ENCODE peak calls at places on chromosomes 1 and 21, in eight cellular contexts. One of them, this sample, is unnamed.

GRCh38 chr1:31764307-31765040 is at the start of gene ADGRB2:
- DNase-seq in K562: peak
- DNase-seq in B cell: peak
- DNase-seq in germinal center: peak
- DNase-seq in fibroblast of pulmonary artery: no peak
- DNase-seq in CD8-positive, alpha-beta T cell: no peak
- DNase-seq in activated CD8-positive, alpha-beta memory T cell treated with anti-CD3 and anti-CD28 coated beads, Interleukin-2, amount 10 ng/mL, durations not matched to agents 7 days and 5 days: no peak
- DNase-seq in cardiac fibroblast: no peak
- DNase-seq in this sample: peak

GRCh38 chr1:153288634-153289275 is 24.0 kb downstream of the PGLYRP3 start:
- DNase-seq in CD8-positive, alpha-beta T cell: no peak
- DNase-seq in K562: peak
- DNase-seq in B cell: peak
- DNase-seq in activated CD8-positive, alpha-beta memory T cell treated with anti-CD3 and anti-CD28 coated beads, Interleukin-2, amount 10 ng/mL, durations not matched to agents 7 days and 5 days: no peak
- DNase-seq in fibroblast of pulmonary artery: no peak
- DNase-seq in cardiac fibroblast: no peak
- DNase-seq in germinal center: peak
- DNase-seq in this sample: peak

GRCh38 chr1:63913533-63913932 is 139.7 kb downstream of the ROR1 start:
- DNase-seq in activated CD8-positive, alpha-beta memory T cell treated with anti-CD3 and anti-CD28 coated beads, Interleukin-2, amount 10 ng/mL, durations not matched to agents 7 days and 5 days: no peak
- DNase-seq in B cell: no peak
- DNase-seq in fibroblast of pulmonary artery: no peak
- DNase-seq in cardiac fibroblast: no peak
- DNase-seq in K562: no peak
- DNase-seq in germinal center: no peak
- DNase-seq in CD8-positive, alpha-beta T cell: no peak
- DNase-seq in this sample: no peak

GRCh38 chr1:109783436-109783835 is 19.7 kb upstream of the EPS8L3 start:
- DNase-seq in CD8-positive, alpha-beta T cell: no peak
- DNase-seq in activated CD8-positive, alpha-beta memory T cell treated with anti-CD3 and anti-CD28 coated beads, Interleukin-2, amount 10 ng/mL, durations not matched to agents 7 days and 5 days: no peak
- DNase-seq in germinal center: no peak
- DNase-seq in fibroblast of pulmonary artery: peak
- DNase-seq in B cell: no peak
- DNase-seq in cardiac fibroblast: peak
- DNase-seq in K562: no peak
- DNase-seq in this sample: no peak

GRCh38 chr1:76080552-76081093 is 6.1 kb downstream of the ST6GALNAC3 start:
- DNase-seq in K562: no peak
- DNase-seq in fibroblast of pulmonary artery: no peak
- DNase-seq in germinal center: no peak
- DNase-seq in CD8-positive, alpha-beta T cell: no peak
- DNase-seq in activated CD8-positive, alpha-beta memory T cell treated with anti-CD3 and anti-CD28 coated beads, Interleukin-2, amount 10 ng/mL, durations not matched to agents 7 days and 5 days: no peak
- DNase-seq in cardiac fibroblast: no peak
- DNase-seq in B cell: no peak
- DNase-seq in this sample: no peak

GRCh38 chr1:223000549-223001135 is 142.4 kb downstream of the TLR5 start:
- DNase-seq in fibroblast of pulmonary artery: no peak
- DNase-seq in CD8-positive, alpha-beta T cell: no peak
- DNase-seq in germinal center: no peak
- DNase-seq in activated CD8-positive, alpha-beta memory T cell treated with anti-CD3 and anti-CD28 coated beads, Interleukin-2, amount 10 ng/mL, durations not matched to agents 7 days and 5 days: no peak
- DNase-seq in K562: no peak
- DNase-seq in B cell: no peak
- DNase-seq in cardiac fibroblast: no peak
- DNase-seq in this sample: no peak

GRCh38 chr21:41009398-41010177 is 158.4 kb upstream of the BACE2 start:
- DNase-seq in CD8-positive, alpha-beta T cell: no peak
- DNase-seq in fibroblast of pulmonary artery: no peak
- DNase-seq in activated CD8-positive, alpha-beta memory T cell treated with anti-CD3 and anti-CD28 coated beads, Interleukin-2, amount 10 ng/mL, durations not matched to agents 7 days and 5 days: no peak
- DNase-seq in germinal center: no peak
- DNase-seq in cardiac fibroblast: no peak
- DNase-seq in K562: no peak
- DNase-seq in B cell: no peak
- DNase-seq in this sample: no peak

GRCh38 chr1:19407494-19408096 is 77.7 kb downstream of the CAPZB start:
- DNase-seq in B cell: no peak
- DNase-seq in cardiac fibroblast: no peak
- DNase-seq in fibroblast of pulmonary artery: no peak
- DNase-seq in K562: peak
- DNase-seq in germinal center: no peak
- DNase-seq in CD8-positive, alpha-beta T cell: no peak
- DNase-seq in activated CD8-positive, alpha-beta memory T cell treated with anti-CD3 and anti-CD28 coated beads, Interleukin-2, amount 10 ng/mL, durations not matched to agents 7 days and 5 days: no peak
- DNase-seq in this sample: no peak

GRCh38 chr1:56638248-56638647 is 6.9 kb upstream of the PRKAA2 start:
- DNase-seq in CD8-positive, alpha-beta T cell: no peak
- DNase-seq in activated CD8-positive, alpha-beta memory T cell treated with anti-CD3 and anti-CD28 coated beads, Interleukin-2, amount 10 ng/mL, durations not matched to agents 7 days and 5 days: no peak
- DNase-seq in B cell: no peak
- DNase-seq in germinal center: no peak
- DNase-seq in K562: no peak
- DNase-seq in cardiac fibroblast: no peak
- DNase-seq in fibroblast of pulmonary artery: no peak
- DNase-seq in this sample: no peak

GRCh38 chr1:209651148-209651547 is 1.1 kb downstream of the LAMB3 start:
- DNase-seq in germinal center: no peak
- DNase-seq in B cell: no peak
- DNase-seq in activated CD8-positive, alpha-beta memory T cell treated with anti-CD3 and anti-CD28 coated beads, Interleukin-2, amount 10 ng/mL, durations not matched to agents 7 days and 5 days: peak
- DNase-seq in cardiac fibroblast: peak
- DNase-seq in CD8-positive, alpha-beta T cell: peak
- DNase-seq in fibroblast of pulmonary artery: peak
- DNase-seq in K562: peak
- DNase-seq in this sample: no peak

GRCh38 chr1:7705048-7705907 is 65.8 kb upstream of the VAMP3 start:
- DNase-seq in B cell: peak
- DNase-seq in activated CD8-positive, alpha-beta memory T cell treated with anti-CD3 and anti-CD28 coated beads, Interleukin-2, amount 10 ng/mL, durations not matched to agents 7 days and 5 days: no peak
- DNase-seq in cardiac fibroblast: no peak
- DNase-seq in fibroblast of pulmonary artery: no peak
- DNase-seq in germinal center: no peak
- DNase-seq in CD8-positive, alpha-beta T cell: peak
- DNase-seq in K562: no peak
- DNase-seq in this sample: no peak

GRCh38 chr1:202811296-202812175 is 782 bp downstream of the PCAT6 start:
- DNase-seq in B cell: no peak
- DNase-seq in germinal center: peak
- DNase-seq in cardiac fibroblast: peak
- DNase-seq in fibroblast of pulmonary artery: no peak
- DNase-seq in CD8-positive, alpha-beta T cell: no peak
- DNase-seq in activated CD8-positive, alpha-beta memory T cell treated with anti-CD3 and anti-CD28 coated beads, Interleukin-2, amount 10 ng/mL, durations not matched to agents 7 days and 5 days: peak
- DNase-seq in K562: peak
- DNase-seq in this sample: no peak

GRCh38 chr1:161913482-161914140 is 110.1 kb downstream of the OLFML2B start:
- DNase-seq in K562: no peak
- DNase-seq in germinal center: no peak
- DNase-seq in fibroblast of pulmonary artery: peak
- DNase-seq in B cell: no peak
- DNase-seq in activated CD8-positive, alpha-beta memory T cell treated with anti-CD3 and anti-CD28 coated beads, Interleukin-2, amount 10 ng/mL, durations not matched to agents 7 days and 5 days: no peak
- DNase-seq in CD8-positive, alpha-beta T cell: no peak
- DNase-seq in cardiac fibroblast: peak
- DNase-seq in this sample: no peak

GRCh38 chr21:17921579-17922530 is 102.7 kb upstream of the C21orf91 start:
- DNase-seq in germinal center: no peak
- DNase-seq in B cell: no peak
- DNase-seq in cardiac fibroblast: peak
- DNase-seq in CD8-positive, alpha-beta T cell: no peak
- DNase-seq in K562: no peak
- DNase-seq in fibroblast of pulmonary artery: peak
- DNase-seq in activated CD8-positive, alpha-beta memory T cell treated with anti-CD3 and anti-CD28 coated beads, Interleukin-2, amount 10 ng/mL, durations not matched to agents 7 days and 5 days: no peak
- DNase-seq in this sample: no peak

GRCh38 chr1:73824065-73824464 is 373.9 kb downstream of the LRRIQ3 start:
- DNase-seq in K562: no peak
- DNase-seq in activated CD8-positive, alpha-beta memory T cell treated with anti-CD3 and anti-CD28 coated beads, Interleukin-2, amount 10 ng/mL, durations not matched to agents 7 days and 5 days: no peak
- DNase-seq in germinal center: no peak
- DNase-seq in CD8-positive, alpha-beta T cell: no peak
- DNase-seq in fibroblast of pulmonary artery: no peak
- DNase-seq in B cell: no peak
- DNase-seq in cardiac fibroblast: no peak
- DNase-seq in this sample: no peak

GRCh38 chr1:13616234-13616633 is 32.6 kb downstream of the PDPN start:
- DNase-seq in activated CD8-positive, alpha-beta memory T cell treated with anti-CD3 and anti-CD28 coated beads, Interleukin-2, amount 10 ng/mL, durations not matched to agents 7 days and 5 days: no peak
- DNase-seq in K562: no peak
- DNase-seq in CD8-positive, alpha-beta T cell: no peak
- DNase-seq in cardiac fibroblast: no peak
- DNase-seq in germinal center: no peak
- DNase-seq in fibroblast of pulmonary artery: no peak
- DNase-seq in B cell: no peak
- DNase-seq in this sample: no peak

GRCh38 chr1:8880068-8880676 is 1.7 kb upstream of the ENO1 start:
- DNase-seq in activated CD8-positive, alpha-beta memory T cell treated with anti-CD3 and anti-CD28 coated beads, Interleukin-2, amount 10 ng/mL, durations not matched to agents 7 days and 5 days: peak
- DNase-seq in cardiac fibroblast: peak
- DNase-seq in germinal center: no peak
- DNase-seq in fibroblast of pulmonary artery: peak
- DNase-seq in B cell: no peak
- DNase-seq in K562: peak
- DNase-seq in CD8-positive, alpha-beta T cell: no peak
- DNase-seq in this sample: peak

GRCh38 chr21:46122758-46123683 is 25.1 kb downstream of the COL6A2 start:
- DNase-seq in activated CD8-positive, alpha-beta memory T cell treated with anti-CD3 and anti-CD28 coated beads, Interleukin-2, amount 10 ng/mL, durations not matched to agents 7 days and 5 days: peak
- DNase-seq in B cell: no peak
- DNase-seq in fibroblast of pulmonary artery: no peak
- DNase-seq in germinal center: no peak
- DNase-seq in K562: no peak
- DNase-seq in CD8-positive, alpha-beta T cell: no peak
- DNase-seq in cardiac fibroblast: no peak
- DNase-seq in this sample: no peak

GRCh38 chr1:220983877-220984635 is 104.8 kb downstream of the HLX start:
- DNase-seq in K562: no peak
- DNase-seq in activated CD8-positive, alpha-beta memory T cell treated with anti-CD3 and anti-CD28 coated beads, Interleukin-2, amount 10 ng/mL, durations not matched to agents 7 days and 5 days: no peak
- DNase-seq in cardiac fibroblast: no peak
- DNase-seq in B cell: no peak
- DNase-seq in CD8-positive, alpha-beta T cell: no peak
- DNase-seq in germinal center: no peak
- DNase-seq in fibroblast of pulmonary artery: no peak
- DNase-seq in this sample: peak

GRCh38 chr1:110003747-110004428 is 19.3 kb downstream of the AHCYL1 start:
- DNase-seq in activated CD8-positive, alpha-beta memory T cell treated with anti-CD3 and anti-CD28 coated beads, Interleukin-2, amount 10 ng/mL, durations not matched to agents 7 days and 5 days: peak
- DNase-seq in cardiac fibroblast: peak
- DNase-seq in fibroblast of pulmonary artery: peak
- DNase-seq in K562: peak
- DNase-seq in germinal center: no peak
- DNase-seq in B cell: peak
- DNase-seq in CD8-positive, alpha-beta T cell: no peak
- DNase-seq in this sample: no peak

GRCh38 chr1:17404034-17404671 is 32.2 kb downstream of the PADI6 start:
- DNase-seq in activated CD8-positive, alpha-beta memory T cell treated with anti-CD3 and anti-CD28 coated beads, Interleukin-2, amount 10 ng/mL, durations not matched to agents 7 days and 5 days: no peak
- DNase-seq in cardiac fibroblast: no peak
- DNase-seq in CD8-positive, alpha-beta T cell: no peak
- DNase-seq in fibroblast of pulmonary artery: no peak
- DNase-seq in B cell: no peak
- DNase-seq in K562: no peak
- DNase-seq in germinal center: no peak
- DNase-seq in this sample: no peak

GRCh38 chr1:211612786-211613107 is 33.8 kb upstream of the SLC30A1 start:
- DNase-seq in K562: no peak
- DNase-seq in B cell: no peak
- DNase-seq in CD8-positive, alpha-beta T cell: no peak
- DNase-seq in cardiac fibroblast: no peak
- DNase-seq in fibroblast of pulmonary artery: no peak
- DNase-seq in activated CD8-positive, alpha-beta memory T cell treated with anti-CD3 and anti-CD28 coated beads, Interleukin-2, amount 10 ng/mL, durations not matched to agents 7 days and 5 days: no peak
- DNase-seq in germinal center: no peak
- DNase-seq in this sample: no peak

GRCh38 chr1:22567176-22567575 is 3.9 kb downstream of the EPHA8 start:
- DNase-seq in activated CD8-positive, alpha-beta memory T cell treated with anti-CD3 and anti-CD28 coated beads, Interleukin-2, amount 10 ng/mL, durations not matched to agents 7 days and 5 days: no peak
- DNase-seq in cardiac fibroblast: no peak
- DNase-seq in K562: no peak
- DNase-seq in fibroblast of pulmonary artery: no peak
- DNase-seq in CD8-positive, alpha-beta T cell: no peak
- DNase-seq in B cell: no peak
- DNase-seq in germinal center: no peak
- DNase-seq in this sample: no peak

GRCh38 chr1:172719694-172720138 is 60.8 kb downstream of the FASLG start:
- DNase-seq in CD8-positive, alpha-beta T cell: no peak
- DNase-seq in activated CD8-positive, alpha-beta memory T cell treated with anti-CD3 and anti-CD28 coated beads, Interleukin-2, amount 10 ng/mL, durations not matched to agents 7 days and 5 days: no peak
- DNase-seq in fibroblast of pulmonary artery: peak
- DNase-seq in B cell: peak
- DNase-seq in cardiac fibroblast: peak
- DNase-seq in K562: peak
- DNase-seq in germinal center: peak
- DNase-seq in this sample: peak

GRCh38 chr1:206002833-206003532 is at the start of gene RAB7B:
- DNase-seq in activated CD8-positive, alpha-beta memory T cell treated with anti-CD3 and anti-CD28 coated beads, Interleukin-2, amount 10 ng/mL, durations not matched to agents 7 days and 5 days: no peak
- DNase-seq in cardiac fibroblast: peak
- DNase-seq in fibroblast of pulmonary artery: peak
- DNase-seq in B cell: no peak
- DNase-seq in germinal center: no peak
- DNase-seq in CD8-positive, alpha-beta T cell: no peak
- DNase-seq in K562: no peak
- DNase-seq in this sample: peak

GRCh38 chr1:108862017-108862610 is 5.2 kb upstream of the AKNAD1 start:
- DNase-seq in germinal center: no peak
- DNase-seq in B cell: no peak
- DNase-seq in activated CD8-positive, alpha-beta memory T cell treated with anti-CD3 and anti-CD28 coated beads, Interleukin-2, amount 10 ng/mL, durations not matched to agents 7 days and 5 days: no peak
- DNase-seq in cardiac fibroblast: no peak
- DNase-seq in fibroblast of pulmonary artery: no peak
- DNase-seq in CD8-positive, alpha-beta T cell: no peak
- DNase-seq in K562: no peak
- DNase-seq in this sample: no peak

GRCh38 chr1:192788184-192788583 is 20.7 kb upstream of the RGS2 start:
- DNase-seq in activated CD8-positive, alpha-beta memory T cell treated with anti-CD3 and anti-CD28 coated beads, Interleukin-2, amount 10 ng/mL, durations not matched to agents 7 days and 5 days: no peak
- DNase-seq in K562: peak
- DNase-seq in fibroblast of pulmonary artery: peak
- DNase-seq in B cell: no peak
- DNase-seq in cardiac fibroblast: peak
- DNase-seq in germinal center: no peak
- DNase-seq in CD8-positive, alpha-beta T cell: no peak
- DNase-seq in this sample: no peak

GRCh38 chr1:21005840-21006239 is 170.9 kb downstream of the EIF4G3 start:
- DNase-seq in K562: no peak
- DNase-seq in CD8-positive, alpha-beta T cell: no peak
- DNase-seq in fibroblast of pulmonary artery: no peak
- DNase-seq in cardiac fibroblast: no peak
- DNase-seq in B cell: no peak
- DNase-seq in activated CD8-positive, alpha-beta memory T cell treated with anti-CD3 and anti-CD28 coated beads, Interleukin-2, amount 10 ng/mL, durations not matched to agents 7 days and 5 days: no peak
- DNase-seq in germinal center: no peak
- DNase-seq in this sample: no peak

This sample was measured in HuH-7.